ENCODE peak calls at places on chromosomes 2 and 18, in seven cellular contexts. G is NCI-H460; L is A172; J is activated CD4-positive, alpha-beta T cell treated with anti-CD3 and anti-CD28 coated beads for 24 hours; T is OCI-LY7; X is EH; Y is GF-D8. B is an unnamed sample.

GRCh38 chr2:176088048-176088936 is 4.2 kb upstream of the HOXD13 start:
- DNase-seq in G (peak), J (no peak), X (peak), L (no peak), Y (no peak), T (no peak), B (peak)

GRCh38 chr2:237154050-237154638 is 68.5 kb downstream of the COPS8 start:
- DNase-seq in X (peak), T (peak), L (peak), Y (no peak), J (peak), G (peak), B (peak)

GRCh38 chr2:145007673-145008263 is 487.8 kb upstream of the ZEB2 start:
- DNase-seq in L (no peak), J (no peak), T (no peak), Y (no peak), X (no peak), G (peak), B (peak)

GRCh38 chr2:136932700-136933099 is 167.4 kb downstream of the THSD7B start:
- DNase-seq in L (peak), G (peak), T (peak), X (peak), Y (no peak), J (no peak), B (peak)

GRCh38 chr18:68839701-68840100 is 41.8 kb downstream of the CCDC102B start:
- DNase-seq in J (no peak), X (peak), Y (no peak), T (no peak), L (no peak), G (no peak), B (no peak)

GRCh38 chr2:19642501-19642900 is 259.3 kb downstream of the TTC32 start:
- DNase-seq in X (no peak), T (no peak), Y (no peak), L (no peak), J (no peak), G (no peak), B (no peak)

GRCh38 chr2:74552914-74553811 is 579 bp downstream of the LOXL3 start:
- DNase-seq in Y (no peak), J (no peak), G (no peak), X (peak), L (no peak), T (no peak), B (no peak)

GRCh38 chr2:30293303-30293912 is 62.1 kb downstream of the LBH start:
- DNase-seq in L (peak), X (peak), G (no peak), Y (peak), J (no peak), T (no peak), B (peak)

GRCh38 chr18:61606068-61606660 is 272.9 kb downstream of the CDH20 start:
- DNase-seq in T (no peak), L (peak), G (peak), X (peak), J (no peak), Y (no peak), B (peak)